ENCODE peak calls at places on chromosomes 1 and 21, in four cellular contexts. One of them, this sample, is unnamed.

GRCh38 chr1:229434005-229434640 is at the start of gene ACTA1:
- DNase-seq in WTC11: peak
- DNase-seq in GM12878: no peak
- DNase-seq in K562: no peak
- DNase-seq in this sample: no peak

GRCh38 chr1:79295967-79296366 is 289.4 kb upstream of the ADGRL4 start:
- DNase-seq in WTC11: no peak
- DNase-seq in GM12878: no peak
- DNase-seq in K562: no peak
- DNase-seq in this sample: no peak

GRCh38 chr1:3610165-3610822 is 1.0 kb downstream of the MEGF6 start:
- DNase-seq in WTC11: peak
- DNase-seq in GM12878: no peak
- DNase-seq in K562: no peak
- DNase-seq in this sample: no peak

GRCh38 chr1:153293480-153293775 is 19.3 kb downstream of the PGLYRP3 start:
- DNase-seq in WTC11: no peak
- DNase-seq in GM12878: no peak
- DNase-seq in K562: no peak
- DNase-seq in this sample: no peak

GRCh38 chr1:92989936-92990582 is 28.8 kb upstream of the DIPK1A start:
- DNase-seq in WTC11: no peak
- DNase-seq in GM12878: no peak
- DNase-seq in K562: no peak
- DNase-seq in this sample: no peak

GRCh38 chr21:21547368-21547953 is 549.3 kb downstream of the NCAM2 start:
- DNase-seq in WTC11: no peak
- DNase-seq in GM12878: no peak
- DNase-seq in K562: no peak
- DNase-seq in this sample: no peak

GRCh38 chr21:31335957-31336738 is 7.9 kb downstream of the TIAM1 start:
- DNase-seq in WTC11: no peak
- DNase-seq in GM12878: no peak
- DNase-seq in K562: no peak
- DNase-seq in this sample: no peak

GRCh38 chr1:192277635-192278034 is 39.2 kb upstream of the RGS21 start:
- DNase-seq in WTC11: no peak
- DNase-seq in GM12878: no peak
- DNase-seq in K562: no peak
- DNase-seq in this sample: no peak

GRCh38 chr1:236425031-236425663 is 31.1 kb downstream of the EDARADD start:
- DNase-seq in WTC11: peak
- DNase-seq in GM12878: peak
- DNase-seq in K562: no peak
- DNase-seq in this sample: peak
- TF ChIP-seq ESRRA in WTC11: no peak
- TF ChIP-seq ESRRA in GM12878: no peak
- TF ChIP-seq ESRRA in K562: no peak
- TF ChIP-seq ESRRA in this sample: no peak

GRCh38 chr1:26759531-26759930 is 28.2 kb upstream of the PIGV start:
- DNase-seq in WTC11: no peak
- DNase-seq in GM12878: no peak
- DNase-seq in K562: no peak
- DNase-seq in this sample: no peak

GRCh38 chr1:26758358-26758757 is 29.4 kb upstream of the PIGV start:
- DNase-seq in WTC11: no peak
- DNase-seq in GM12878: no peak
- DNase-seq in K562: no peak
- DNase-seq in this sample: no peak

GRCh38 chr1:26761217-26761616 is 26.5 kb upstream of the PIGV start:
- DNase-seq in WTC11: no peak
- DNase-seq in GM12878: no peak
- DNase-seq in K562: no peak
- DNase-seq in this sample: no peak
- TF ChIP-seq ESRRA in WTC11: no peak
- TF ChIP-seq ESRRA in GM12878: no peak
- TF ChIP-seq ESRRA in K562: no peak
- TF ChIP-seq ESRRA in this sample: no peak

GRCh38 chr21:38596264-38597042 is 98.2 kb upstream of the ERG start:
- DNase-seq in WTC11: no peak
- DNase-seq in GM12878: no peak
- DNase-seq in K562: no peak
- DNase-seq in this sample: no peak
- TF ChIP-seq ESRRA in WTC11: no peak
- TF ChIP-seq ESRRA in GM12878: no peak
- TF ChIP-seq ESRRA in K562: no peak
- TF ChIP-seq ESRRA in this sample: no peak

DNA sequence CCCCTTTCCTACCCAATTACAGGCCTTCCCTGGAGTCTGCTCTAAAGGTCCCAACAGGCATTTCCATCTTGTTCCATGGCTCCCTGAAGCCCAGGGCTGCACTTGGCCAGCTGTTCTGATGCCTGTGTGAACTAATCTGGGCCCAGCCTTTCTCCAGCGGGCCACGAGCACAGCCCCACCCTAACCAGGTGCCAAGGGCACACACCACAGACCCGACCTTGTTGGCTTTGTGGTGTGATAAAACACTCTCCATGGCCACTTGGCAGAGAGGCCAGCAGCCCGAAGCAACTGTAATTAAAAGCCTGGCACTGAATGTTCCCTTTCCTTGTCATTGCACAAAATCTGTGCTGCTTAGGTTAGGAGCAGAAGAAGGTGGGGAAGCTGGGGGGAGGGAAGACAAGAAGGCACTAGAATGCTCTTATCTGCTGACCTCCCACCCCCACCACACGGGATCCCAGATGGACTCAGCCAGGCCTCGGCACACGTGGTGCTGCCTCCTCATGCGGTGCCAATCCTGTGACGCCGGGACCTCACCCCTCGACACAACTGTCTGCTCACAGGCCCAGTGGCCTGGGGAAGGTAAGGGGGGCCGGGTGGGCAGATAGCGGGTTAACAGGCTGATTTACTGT is 9.9 kb downstream of the HCRTR1 start:
- DNase-seq in WTC11: no peak
- DNase-seq in GM12878: no peak
- DNase-seq in K562: peak
- DNase-seq in this sample: no peak
- TF ChIP-seq ESRRA in WTC11: no peak
- TF ChIP-seq ESRRA in GM12878: no peak
- TF ChIP-seq ESRRA in K562: no peak
- TF ChIP-seq ESRRA in this sample: no peak

DNA sequence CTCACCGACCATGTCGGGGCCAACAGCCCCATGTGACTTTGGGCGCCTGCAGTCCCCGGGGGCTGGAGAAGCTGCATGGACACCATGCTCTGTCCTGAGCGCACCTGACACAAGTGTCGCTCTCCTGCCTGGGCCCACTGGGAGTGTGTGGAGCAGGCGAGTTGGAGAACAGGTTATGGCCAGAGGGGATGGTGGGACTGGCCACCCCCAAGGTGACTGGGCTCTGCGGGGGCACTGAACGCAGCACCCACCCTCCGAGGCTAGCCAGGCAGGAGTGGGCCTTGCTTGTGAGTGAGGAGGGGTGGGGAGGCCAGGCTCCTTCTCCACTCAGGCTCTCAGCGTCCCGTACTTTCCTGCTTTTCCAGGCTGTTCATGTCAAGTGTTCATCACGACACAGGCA is 35.6 kb downstream of the SNAP47 start:
- DNase-seq in WTC11: no peak
- DNase-seq in GM12878: no peak
- DNase-seq in K562: no peak
- DNase-seq in this sample: no peak
- TF ChIP-seq ESRRA in WTC11: no peak
- TF ChIP-seq ESRRA in GM12878: no peak
- TF ChIP-seq ESRRA in K562: no peak
- TF ChIP-seq ESRRA in this sample: no peak

DNA sequence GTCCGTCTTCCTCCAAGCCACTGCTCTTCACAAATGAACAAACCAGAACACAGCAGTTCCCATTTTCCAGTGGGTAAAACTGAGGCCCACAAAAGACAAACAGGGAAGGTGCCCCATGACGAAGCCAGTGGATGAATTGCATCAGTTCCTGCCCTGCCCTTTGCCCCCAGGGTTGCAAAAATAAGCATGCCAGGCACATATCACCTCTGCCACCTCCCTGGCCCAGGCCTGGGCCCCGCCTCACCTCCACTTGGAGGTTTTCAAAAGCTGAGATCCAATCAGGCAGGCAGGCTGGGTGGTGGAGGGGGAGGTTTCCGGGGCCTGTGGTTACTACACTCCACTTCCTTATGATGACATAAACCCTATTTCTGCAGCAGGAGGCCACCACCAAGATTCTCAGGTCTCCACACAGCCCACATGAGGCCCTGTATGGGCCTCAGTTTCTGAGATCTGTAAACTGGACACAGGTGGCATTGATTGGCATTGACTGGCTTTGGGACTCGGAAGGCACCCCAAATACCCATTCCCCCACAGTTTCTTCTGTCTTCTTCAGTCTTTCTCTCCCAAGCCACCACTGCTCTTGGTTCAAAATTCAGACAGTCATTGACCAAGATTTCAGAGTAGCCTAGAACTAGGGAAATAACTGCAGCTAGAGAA is 4.1 kb downstream of the KIF21B start:
- DNase-seq in WTC11: no peak
- DNase-seq in GM12878: peak
- DNase-seq in K562: peak
- DNase-seq in this sample: peak
- TF ChIP-seq ESRRA in WTC11: no peak
- TF ChIP-seq ESRRA in GM12878: no peak
- TF ChIP-seq ESRRA in K562: peak
- TF ChIP-seq ESRRA in this sample: peak

GRCh38 chr1:168469690-168470089 is 74.1 kb downstream of the XCL2 start:
- DNase-seq in WTC11: no peak
- DNase-seq in GM12878: no peak
- DNase-seq in K562: peak
- DNase-seq in this sample: peak
- TF ChIP-seq ESRRA in WTC11: no peak
- TF ChIP-seq ESRRA in GM12878: no peak
- TF ChIP-seq ESRRA in K562: peak
- TF ChIP-seq ESRRA in this sample: no peak

DNA sequence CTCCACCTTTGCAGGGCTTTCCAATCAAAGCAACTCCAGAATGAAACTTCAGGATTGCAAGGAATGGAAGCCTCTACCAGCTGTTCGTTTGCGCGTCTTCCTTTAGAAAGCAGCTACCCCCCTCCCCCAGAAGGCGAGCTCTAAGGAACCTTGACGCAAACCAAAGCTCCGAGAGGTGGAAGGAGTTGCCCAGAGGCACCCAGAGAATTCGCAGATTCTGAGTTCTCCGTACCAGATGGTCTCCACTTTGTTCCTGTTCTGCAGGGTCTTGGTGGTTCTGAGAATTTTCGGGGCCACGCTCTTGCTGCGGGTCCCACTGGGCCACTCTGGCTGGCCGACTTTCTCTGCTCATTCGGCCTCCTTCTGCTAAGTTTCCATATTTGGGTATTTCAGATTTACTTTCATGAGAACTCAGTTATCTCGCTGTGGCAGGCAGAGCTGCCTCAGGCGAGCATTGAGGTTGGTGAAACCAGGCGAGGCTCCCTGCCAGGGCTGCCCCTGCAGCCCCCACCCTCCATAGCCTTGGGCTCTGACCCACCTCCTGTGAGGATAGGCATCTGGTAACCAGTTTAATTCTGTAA is 798 bp downstream of the TRAF5 start:
- DNase-seq in WTC11: peak
- DNase-seq in GM12878: no peak
- DNase-seq in K562: no peak
- DNase-seq in this sample: peak
- TF ChIP-seq ESRRA in WTC11: no peak
- TF ChIP-seq ESRRA in GM12878: no peak
- TF ChIP-seq ESRRA in K562: no peak
- TF ChIP-seq ESRRA in this sample: no peak